ENCODE peak calls at places on chromosomes 3 and 15, in five cellular contexts. L, G, E, T and I are unnamed samples.

GRCh38 chr3:153783106-153783505 is 338.1 kb upstream of the ARHGEF26 start:
- DNase-seq in G (no peak), E (no peak), T (no peak), L (no peak), I (no peak)

GRCh38 chr15:40894689-40895308 is 549 bp downstream of the VPS18 start:
- DNase-seq in G (peak), T (no peak), E (peak), L (peak), I (peak)

GRCh38 chr3:101825904-101826445 is 23.3 kb upstream of the NFKBIZ start:
- DNase-seq in E (no peak), T (no peak), L (no peak), G (no peak), I (no peak)

GRCh38 chr3:100954990-100955389 is 38.2 kb downstream of the ABI3BP start:
- DNase-seq in L (no peak), G (no peak), E (no peak), T (no peak), I (no peak)

GRCh38 chr15:59360305-59360704 is 12.4 kb downstream of the MYO1E start:
- DNase-seq in L (peak), G (no peak), E (no peak), T (no peak), I (no peak)

GRCh38 chr3:178245385-178245778 is 290.9 kb upstream of the KCNMB2 start:
- DNase-seq in E (no peak), L (no peak), G (no peak), T (no peak), I (no peak)

GRCh38 chr3:40476478-40477470 is at the start of gene ZNF619:
- DNase-seq in E (peak), G (peak), L (peak), T (no peak), I (peak)

GRCh38 chr15:39462691-39463090 is 118.2 kb upstream of the THBS1 start:
- DNase-seq in E (no peak), T (no peak), G (no peak), L (no peak), I (no peak)

GRCh38 chr3:64898941-64899340 is 211.1 kb upstream of the ADAMTS9 start:
- DNase-seq in T (no peak), L (no peak), G (no peak), E (no peak), I (no peak)

GRCh38 chr3:128459451-128459820 is 7.3 kb downstream of the DNAJB8 start:
- DNase-seq in E (no peak), G (no peak), T (no peak), L (no peak), I (no peak)

GRCh38 chr15:45903283-45903682 is 268.5 kb downstream of the SQOR start:
- DNase-seq in T (no peak), G (no peak), L (no peak), E (no peak), I (no peak)

GRCh38 chr15:43274136-43274535 is 7.4 kb upstream of the TGM5 start:
- DNase-seq in G (no peak), T (no peak), L (no peak), E (no peak), I (no peak)
- TF ChIP-seq YY1 in G (no peak), T (no peak), L (no peak), E (no peak), I (no peak)

DNA sequence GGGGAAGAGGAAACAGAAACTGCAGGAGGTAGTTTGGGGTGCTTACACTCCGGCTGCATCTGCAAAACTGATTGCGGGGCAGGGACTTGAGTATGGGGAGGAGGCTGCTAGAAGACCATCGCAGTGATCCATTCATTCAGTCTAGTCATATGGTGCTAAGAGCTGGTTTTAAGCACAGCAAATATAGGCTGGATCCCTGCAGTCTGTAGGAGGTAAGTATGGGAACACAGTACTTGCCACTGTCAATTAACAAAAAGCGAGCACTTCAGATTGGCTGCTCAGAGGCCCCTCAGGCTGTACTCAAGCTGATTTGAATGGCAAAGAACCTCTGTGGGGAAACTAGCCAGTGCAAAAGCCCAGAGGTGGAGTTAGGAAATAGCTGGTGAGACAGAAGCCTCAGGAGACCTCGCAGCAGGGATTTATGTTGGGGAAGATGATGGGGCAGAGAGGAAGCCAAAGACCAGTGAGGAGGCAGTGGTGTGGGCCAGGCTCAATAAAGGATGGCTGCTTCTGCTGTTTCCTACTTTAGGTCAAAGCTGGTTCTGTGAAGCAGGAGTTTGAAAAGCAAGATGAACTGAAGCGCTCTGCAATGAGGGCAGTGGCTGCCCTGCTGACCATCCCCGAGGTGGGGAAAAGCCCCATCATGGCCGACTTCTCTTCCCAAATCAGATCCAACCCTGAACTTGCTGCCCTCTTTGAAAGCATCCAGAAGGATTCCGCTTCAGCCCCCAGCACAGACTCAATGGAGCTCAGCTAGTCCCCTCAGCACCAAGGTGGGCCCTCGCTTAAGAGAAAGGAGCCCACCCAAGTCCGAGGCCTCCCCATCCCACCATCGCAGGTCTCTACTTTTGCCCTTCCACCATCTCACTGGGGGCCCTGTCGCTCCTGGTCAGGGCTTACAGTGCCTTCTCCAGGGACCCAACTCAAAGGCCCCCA is 7.9 kb downstream of the RPL32 start:
- DNase-seq in L (no peak), T (no peak), E (no peak), G (no peak), I (no peak)
- TF ChIP-seq SRF in L (no peak), T (no peak), E (no peak), G (no peak), I (no peak)

GRCh38 chr15:92904832-92905640 is 4.9 kb downstream of the CHD2 start:
- DNase-seq in G (no peak), L (no peak), T (no peak), E (no peak), I (no peak)
- TF ChIP-seq YY1 in G (no peak), L (no peak), T (no peak), E (no peak), I (no peak)

GRCh38 chr3:155219106-155219505 is 74.4 kb downstream of the STRIT1 start:
- DNase-seq in G (no peak), E (no peak), L (no peak), T (no peak), I (no peak)

GRCh38 chr3:155211940-155212339 is 81.5 kb downstream of the STRIT1 start:
- DNase-seq in G (no peak), E (no peak), T (no peak), L (no peak), I (no peak)

GRCh38 chr3:155218470-155218869 is 75.0 kb downstream of the STRIT1 start:
- DNase-seq in T (no peak), G (no peak), L (no peak), E (no peak), I (no peak)

GRCh38 chr3:155217591-155217990 is 75.9 kb downstream of the STRIT1 start:
- DNase-seq in E (no peak), G (no peak), T (no peak), L (no peak), I (no peak)
- TF ChIP-seq SRF in E (no peak), G (no peak), T (no peak), L (no peak), I (no peak)

GRCh38 chr15:41936155-41936554 is 36.2 kb downstream of the EHD4 start:
- DNase-seq in L (no peak), G (no peak), T (no peak), E (no peak), I (no peak)

GRCh38 chr15:41935566-41936020 is 36.8 kb downstream of the EHD4 start:
- DNase-seq in G (no peak), T (no peak), E (no peak), L (no peak), I (no peak)

GRCh38 chr15:41937568-41937923 is 34.8 kb downstream of the EHD4 start:
- DNase-seq in G (no peak), E (no peak), T (no peak), L (no peak), I (no peak)

GRCh38 chr15:41934843-41935242 is 37.5 kb downstream of the EHD4 start:
- DNase-seq in L (no peak), T (no peak), G (peak), E (no peak), I (no peak)

DNA sequence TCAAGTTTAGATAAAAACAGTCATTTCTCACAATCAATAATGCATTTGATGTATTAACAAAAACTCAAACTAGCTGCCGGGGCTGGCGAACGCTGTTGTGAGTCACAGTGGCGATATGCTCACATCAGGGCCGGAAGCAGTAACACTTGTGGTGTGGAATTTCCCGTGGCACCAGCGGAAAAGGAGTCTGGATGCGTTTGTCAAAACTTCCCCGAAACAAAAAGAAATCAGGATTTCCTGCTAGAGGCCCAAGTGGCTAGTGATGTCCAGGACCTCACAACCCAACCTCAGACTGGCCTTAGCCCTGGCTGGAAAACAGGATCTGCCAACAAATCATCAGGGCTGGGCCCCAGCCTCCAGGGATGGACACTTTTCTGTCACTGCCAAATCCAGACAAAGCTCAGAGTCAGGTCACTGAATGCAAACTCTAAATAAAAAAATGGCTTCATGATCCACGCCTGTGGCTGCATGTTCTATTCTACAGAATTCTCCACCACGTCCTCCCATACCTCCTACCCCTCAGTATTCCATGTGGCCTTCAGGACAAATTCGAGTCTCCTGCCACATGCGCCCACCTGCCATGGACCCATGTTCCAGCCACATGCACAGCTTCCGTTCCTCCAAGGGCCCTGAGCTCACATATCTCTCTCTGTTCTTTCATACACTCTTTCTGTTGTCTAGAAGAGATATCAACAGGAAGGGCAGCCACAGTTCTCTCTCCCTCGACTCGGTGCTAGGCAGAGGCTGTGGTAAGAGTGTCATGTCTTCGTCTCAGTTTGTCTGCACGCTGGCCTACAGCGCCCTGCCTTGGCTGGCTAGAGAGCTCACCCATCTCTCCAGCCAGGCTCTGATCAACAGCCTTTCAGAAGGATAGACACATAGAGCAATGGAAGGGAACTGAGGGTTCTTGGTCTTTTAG is 35.4 kb downstream of the EHD4 start:
- DNase-seq in G (no peak), L (no peak), T (no peak), E (no peak), I (no peak)
- TF ChIP-seq YY1 in G (no peak), L (no peak), T (no peak), E (no peak), I (no peak)